ENCODE peak calls at places on chromosome 12, in ten cellular contexts. B is endothelial cell of umbilical vein, Q is right lobe of liver, G is AG04449, W is AG04450, T is foreskin fibroblast, U is lower leg skin, H is A549, D is psoas muscle, X is spleen. I is an unnamed sample.

GRCh38 chr12:22459872-22460490 is 84.4 kb downstream of the C2CD5 start:
- DNase-seq in B (peak), Q (no peak), G (no peak), W (no peak), T (peak), U (no peak), H (peak), D (no peak), X (no peak), I (no peak)

GRCh38 chr12:52742196-52742580 is 35.0 kb downstream of the KRT76 start:
- DNase-seq in B (no peak), Q (no peak), G (no peak), W (no peak), T (no peak), U (no peak), H (no peak), D (no peak), X (no peak), I (no peak)

GRCh38 chr12:50102186-50102585 is 1.6 kb upstream of the GPD1 start:
- DNase-seq in B (no peak), Q (no peak), G (no peak), W (no peak), T (no peak), U (no peak), H (no peak), D (no peak), X (no peak), I (no peak)

GRCh38 chr12:87112946-87113345 is 856.8 kb upstream of the MGAT4C start:
- DNase-seq in B (no peak), Q (no peak), G (no peak), W (no peak), T (peak), U (no peak), H (no peak), D (no peak), X (no peak), I (no peak)

GRCh38 chr12:64452559-64453329 is 824 bp downstream of the TBK1 start:
- DNase-seq in B (peak), Q (no peak), G (peak), W (peak), T (peak), U (peak), H (peak), D (no peak), X (no peak), I (peak)

GRCh38 chr12:108525681-108526080 is 10.6 kb downstream of the FICD start:
- DNase-seq in B (no peak), Q (no peak), G (no peak), W (no peak), T (peak), U (no peak), H (no peak), D (no peak), X (no peak), I (peak)

GRCh38 chr12:74689929-74690328 is 152.3 kb downstream of the ATXN7L3B start:
- DNase-seq in B (no peak), Q (no peak), G (no peak), W (no peak), T (no peak), U (no peak), H (no peak), D (no peak), X (no peak), I (no peak)

GRCh38 chr12:122518908-122519307 is 7.8 kb downstream of the RSRC2 start:
- DNase-seq in B (no peak), Q (no peak), G (no peak), W (no peak), T (peak), U (no peak), H (no peak), D (no peak), X (no peak), I (no peak)

GRCh38 chr12:20368653-20369163 is 371 bp downstream of the PDE3A start:
- DNase-seq in B (peak), Q (no peak), G (no peak), W (no peak), T (peak), U (no peak), H (peak), D (peak), X (peak), I (no peak)

GRCh38 chr12:131848753-131849152 is 20.6 kb downstream of the MMP17 start:
- DNase-seq in B (no peak), Q (no peak), G (no peak), W (no peak), T (no peak), U (no peak), H (no peak), D (no peak), X (no peak), I (no peak)

GRCh38 chr12:96399919-96400630 is at the start of gene CDK17:
- DNase-seq in B (peak), Q (peak), G (no peak), W (peak), T (peak), U (peak), H (peak), D (peak), X (peak), I (no peak)

GRCh38 chr12:50249464-50250229 is 33.7 kb downstream of the LIMA1 start:
- DNase-seq in B (peak), Q (no peak), G (no peak), W (no peak), T (no peak), U (no peak), H (no peak), D (no peak), X (no peak), I (no peak)

GRCh38 chr12:75212072-75212471 is 2.4 kb upstream of the KCNC2 start:
- DNase-seq in B (no peak), Q (no peak), G (no peak), W (no peak), T (no peak), U (no peak), H (no peak), D (no peak), X (no peak), I (no peak)

GRCh38 chr12:50927356-50927755 is 25.0 kb upstream of the HIGD1C start:
- DNase-seq in B (peak), Q (no peak), G (no peak), W (no peak), T (no peak), U (no peak), H (no peak), D (no peak), X (no peak), I (no peak)

GRCh38 chr12:131591136-131591535 is 119.8 kb upstream of the SFSWAP start:
- DNase-seq in B (no peak), Q (no peak), G (no peak), W (no peak), T (no peak), U (no peak), H (no peak), D (no peak), X (no peak), I (no peak)

GRCh38 chr12:12975322-12976077 is 23.5 kb upstream of the GPRC5D start:
- DNase-seq in B (peak), Q (no peak), G (no peak), W (no peak), T (peak), U (no peak), H (peak), D (no peak), X (no peak), I (no peak)

GRCh38 chr12:32196250-32197198 is 89.9 kb downstream of the BICD1 start:
- DNase-seq in B (no peak), Q (no peak), G (no peak), W (no peak), T (no peak), U (no peak), H (no peak), D (no peak), X (no peak), I (no peak)

GRCh38 chr12:31362759-31363415 is 36.9 kb upstream of the SINHCAF start:
- DNase-seq in B (no peak), Q (no peak), G (no peak), W (no peak), T (no peak), U (no peak), H (peak), D (no peak), X (peak), I (no peak)

DNA sequence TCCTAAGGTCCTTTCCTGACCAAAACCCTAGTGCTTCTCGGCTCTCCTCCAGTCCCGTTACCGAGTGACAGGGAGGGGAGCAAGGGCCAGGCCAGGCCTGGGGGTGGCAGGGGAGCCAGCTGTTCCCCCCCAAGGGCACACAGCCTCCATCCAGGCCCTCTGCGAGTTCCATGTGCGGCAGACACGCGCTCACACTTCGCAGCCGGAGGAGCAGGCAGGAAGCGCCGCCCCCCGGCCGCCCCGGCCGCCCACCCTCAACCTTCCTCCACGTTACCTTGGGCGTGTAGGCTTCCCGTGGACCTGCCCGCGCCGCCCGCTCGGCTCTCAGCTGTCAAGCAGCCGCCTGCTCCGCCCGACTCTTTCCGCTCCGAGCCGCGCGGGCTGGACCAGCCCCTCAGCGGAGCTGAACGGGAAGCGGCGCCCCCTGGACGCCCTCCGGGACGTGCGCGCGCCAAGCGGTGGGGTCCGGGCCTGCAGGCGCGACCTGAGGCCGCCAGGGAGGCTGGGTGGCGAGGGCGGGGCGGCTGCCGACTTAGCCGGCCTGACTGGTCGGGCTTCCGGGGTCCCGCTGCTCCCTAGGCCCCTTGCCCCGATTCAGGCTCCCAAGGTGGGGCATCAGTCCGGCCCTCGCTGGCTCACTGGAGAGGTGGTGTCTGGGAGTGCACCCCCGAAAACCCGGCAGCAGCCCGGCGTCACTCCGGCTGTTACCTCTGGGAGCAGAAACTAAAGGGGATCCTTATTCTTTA is at the start of gene CRACR2A:
- DNase-seq in B (peak), Q (peak), G (no peak), W (peak), T (peak), U (peak), H (peak), D (peak), X (peak), I (no peak)
- H3K4me3 ChIP-seq in B (peak), Q (peak), G (peak), W (peak), T (peak), U (peak), H (peak), D (peak), X (peak), I (peak)

GRCh38 chr12:2877047-2877958 is at the start of the genes FOXM1 and RHNO1:
- DNase-seq in B (peak), Q (peak), G (no peak), W (peak), T (peak), U (peak), H (peak), D (peak), X (peak), I (no peak)
- TF ChIP-seq CTCF in B (no peak), Q (peak), G (peak), W (peak), T (no peak), U (no peak), H (no peak), D (peak), X (no peak), I (no peak)

GRCh38 chr12:112256780-112257179 is 125.5 kb downstream of the HECTD4 start:
- DNase-seq in B (no peak), Q (no peak), G (no peak), W (no peak), T (no peak), U (no peak), H (no peak), D (no peak), X (no peak), I (no peak)
- H3K4me3 ChIP-seq in B (no peak), Q (no peak), G (no peak), W (no peak), T (no peak), U (no peak), H (no peak), D (no peak), X (no peak), I (no peak)

DNA sequence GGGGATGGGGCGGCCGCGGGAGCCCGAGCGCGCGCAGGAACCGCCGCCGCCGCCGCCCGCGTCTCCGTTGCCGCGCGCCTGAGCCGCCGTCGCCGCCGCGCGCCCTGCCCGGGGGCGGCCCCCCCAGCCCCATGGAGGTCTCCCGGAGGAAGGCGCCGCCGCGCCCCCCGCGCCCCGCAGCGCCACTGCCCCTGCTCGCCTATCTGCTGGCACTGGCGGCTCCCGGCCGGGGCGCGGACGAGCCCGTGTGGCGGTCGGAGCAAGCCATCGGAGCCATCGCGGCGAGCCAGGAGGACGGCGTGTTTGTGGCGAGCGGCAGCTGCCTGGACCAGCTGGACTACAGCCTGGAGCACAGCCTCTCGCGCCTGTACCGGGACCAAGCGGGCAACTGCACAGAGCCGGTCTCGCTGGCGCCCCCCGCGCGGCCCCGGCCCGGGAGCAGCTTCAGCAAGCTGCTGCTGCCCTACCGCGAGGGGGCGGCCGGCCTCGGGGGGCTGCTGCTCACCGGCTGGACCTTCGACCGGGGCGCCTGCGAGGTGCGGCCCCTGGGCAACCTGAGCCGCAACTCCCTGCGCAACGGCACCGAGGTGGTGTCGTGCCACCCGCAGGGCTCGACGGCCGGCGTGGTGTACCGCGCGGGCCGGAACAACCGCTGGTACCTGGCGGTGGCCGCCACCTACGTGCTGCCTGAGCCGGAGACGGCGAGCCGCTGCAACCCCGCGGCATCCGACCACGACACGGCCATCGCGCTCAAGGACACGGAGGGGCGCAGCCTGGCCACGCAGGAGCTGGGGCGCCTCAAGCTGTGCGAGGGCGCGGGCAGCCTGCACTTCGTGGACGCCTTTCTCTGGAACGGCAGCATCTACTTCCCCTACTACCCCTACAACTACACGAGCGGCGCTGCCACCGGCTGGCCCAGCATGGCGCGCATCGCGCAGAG is 734 bp downstream of the PLXNC1 start:
- DNase-seq in B (no peak), Q (peak), G (no peak), W (no peak), T (peak), U (no peak), H (peak), D (peak), X (peak), I (no peak)
- TF ChIP-seq CTCF in B (no peak), Q (no peak), G (peak), W (peak), T (peak), U (no peak), H (peak), D (peak), X (peak), I (no peak)

GRCh38 chr12:111247083-111247783 is 121.7 kb downstream of the PHETA1 start:
- DNase-seq in B (no peak), Q (no peak), G (no peak), W (no peak), T (no peak), U (no peak), H (no peak), D (no peak), X (no peak), I (no peak)
- H3K4me3 ChIP-seq in B (no peak), Q (no peak), G (no peak), W (no peak), T (no peak), U (no peak), H (no peak), D (no peak), X (no peak), I (no peak)

GRCh38 chr12:69984216-69984615 is 159.2 kb downstream of the MYRFL start:
- DNase-seq in B (no peak), Q (no peak), G (no peak), W (no peak), T (peak), U (no peak), H (no peak), D (no peak), X (no peak), I (no peak)

GRCh38 chr12:69988601-69989194 is 163.7 kb downstream of the MYRFL start:
- DNase-seq in B (peak), Q (no peak), G (peak), W (peak), T (peak), U (no peak), H (no peak), D (no peak), X (no peak), I (no peak)

GRCh38 chr12:69986109-69986508 is 161.1 kb downstream of the MYRFL start:
- DNase-seq in B (no peak), Q (no peak), G (no peak), W (no peak), T (no peak), U (no peak), H (no peak), D (no peak), X (no peak), I (no peak)

GRCh38 chr12:69987453-69988102 is 162.6 kb downstream of the MYRFL start:
- DNase-seq in B (peak), Q (no peak), G (peak), W (peak), T (peak), U (peak), H (peak), D (no peak), X (no peak), I (peak)

GRCh38 chr12:69985656-69986055 is 160.6 kb downstream of the MYRFL start:
- DNase-seq in B (no peak), Q (no peak), G (no peak), W (no peak), T (no peak), U (no peak), H (peak), D (no peak), X (no peak), I (no peak)
- TF ChIP-seq CTCF in B (peak), Q (no peak), G (peak), W (peak), T (no peak), U (no peak), H (no peak), D (no peak), X (no peak), I (peak)

GRCh38 chr12:66170606-66171005 is 810 bp upstream of the TMBIM4 start:
- DNase-seq in B (no peak), Q (no peak), G (no peak), W (no peak), T (no peak), U (no peak), H (no peak), D (no peak), X (no peak), I (no peak)
- H3K4me3 ChIP-seq in B (no peak), Q (no peak), G (no peak), W (peak), T (peak), U (no peak), H (peak), D (peak), X (peak), I (peak)

GRCh38 chr12:109720152-109720855 is 6.7 kb downstream of the FAM222A start:
- DNase-seq in B (no peak), Q (peak), G (no peak), W (no peak), T (no peak), U (no peak), H (no peak), D (peak), X (no peak), I (no peak)

GRCh38 chr12:109718390-109718789 is 4.8 kb downstream of the FAM222A start:
- DNase-seq in B (no peak), Q (no peak), G (no peak), W (no peak), T (no peak), U (no peak), H (no peak), D (no peak), X (no peak), I (no peak)

GRCh38 chr12:109720856-109721189 is 7.2 kb downstream of the FAM222A start:
- DNase-seq in B (no peak), Q (no peak), G (no peak), W (no peak), T (no peak), U (no peak), H (no peak), D (no peak), X (no peak), I (no peak)

GRCh38 chr12:109717390-109718357 is 4.0 kb downstream of the FAM222A start:
- DNase-seq in B (no peak), Q (no peak), G (no peak), W (no peak), T (no peak), U (no peak), H (no peak), D (no peak), X (no peak), I (no peak)

GRCh38 chr12:109719123-109720022 is 5.7 kb downstream of the FAM222A start:
- DNase-seq in B (no peak), Q (no peak), G (no peak), W (no peak), T (peak), U (no peak), H (peak), D (no peak), X (no peak), I (no peak)
- TF ChIP-seq CTCF in B (peak), Q (peak), G (peak), W (peak), T (peak), U (no peak), H (peak), D (peak), X (no peak), I (peak)

GRCh38 chr12:47084172-47084571 is 4.4 kb upstream of the AMIGO2 start:
- DNase-seq in B (no peak), Q (no peak), G (no peak), W (no peak), T (no peak), U (no peak), H (no peak), D (no peak), X (no peak), I (no peak)

GRCh38 chr12:47082963-47083621 is 3.3 kb upstream of the AMIGO2 start:
- DNase-seq in B (no peak), Q (no peak), G (peak), W (peak), T (peak), U (no peak), H (peak), D (no peak), X (no peak), I (peak)

GRCh38 chr12:47088021-47088944 is 8.5 kb upstream of the AMIGO2 start:
- DNase-seq in B (peak), Q (no peak), G (no peak), W (no peak), T (peak), U (no peak), H (peak), D (no peak), X (no peak), I (no peak)

GRCh38 chr12:47087088-47087688 is 7.4 kb upstream of the AMIGO2 start:
- DNase-seq in B (peak), Q (no peak), G (no peak), W (no peak), T (peak), U (no peak), H (peak), D (no peak), X (no peak), I (no peak)

GRCh38 chr12:47085815-47086252 is 6.1 kb upstream of the AMIGO2 start:
- DNase-seq in B (peak), Q (no peak), G (no peak), W (no peak), T (peak), U (no peak), H (peak), D (no peak), X (no peak), I (no peak)
- H3K4me3 ChIP-seq in B (no peak), Q (no peak), G (no peak), W (no peak), T (no peak), U (no peak), H (no peak), D (no peak), X (no peak), I (no peak)

GRCh38 chr12:61991663-61992062 is 268.5 kb upstream of the USP15 start:
- DNase-seq in B (no peak), Q (no peak), G (no peak), W (no peak), T (no peak), U (no peak), H (no peak), D (no peak), X (no peak), I (no peak)

GRCh38 chr12:61996717-61997116 is 263.5 kb upstream of the USP15 start:
- DNase-seq in B (no peak), Q (no peak), G (no peak), W (no peak), T (no peak), U (no peak), H (no peak), D (no peak), X (no peak), I (no peak)

GRCh38 chr12:61993734-61994345 is 266.4 kb upstream of the USP15 start:
- DNase-seq in B (peak), Q (no peak), G (no peak), W (no peak), T (peak), U (no peak), H (peak), D (no peak), X (no peak), I (no peak)
- TF ChIP-seq CTCF in B (no peak), Q (peak), G (peak), W (peak), T (peak), U (no peak), H (peak), D (peak), X (no peak), I (peak)